ENCODE peak calls at places on chromosomes 16 and 17, in eight cellular contexts. N, W, L, A, D, H, Y and V are unnamed samples.

GRCh38 chr16:29982560-29983419 is 9.1 kb downstream of the TAOK2 start:
- DNase-seq in N (no peak), W (no peak), L (no peak), A (no peak), D (no peak), H (no peak), Y (no peak), V (no peak)

GRCh38 chr16:66524601-66525164 is 25.2 kb downstream of the TK2 start:
- DNase-seq in N (peak; percentile 89), W (no peak), L (no peak), A (no peak), D (no peak), H (no peak), Y (no peak), V (no peak)

GRCh38 chr17:29618272-29619065 is 4.2 kb downstream of the CORO6 start:
- DNase-seq in N (no peak), W (no peak), L (no peak), A (no peak), D (no peak), H (no peak), Y (no peak), V (no peak)

GRCh38 chr17:41522301-41523224 is 3.9 kb upstream of the KRT15 start:
- DNase-seq in N (no peak), W (no peak), L (no peak), A (no peak), D (no peak), H (no peak), Y (no peak), V (no peak)

GRCh38 chr16:35753559-35754390 is 2294.4 kb downstream of the TP53TG3F start:
- DNase-seq in N (no peak), W (no peak), L (no peak), A (no peak), D (no peak), H (no peak), Y (no peak), V (no peak)

GRCh38 chr16:50585331-50585776 is 37.2 kb downstream of the NKD1 start:
- DNase-seq in N (no peak), W (peak; percentile 44), L (no peak), A (no peak), D (peak; percentile 30), H (no peak), Y (no peak), V (no peak)

GRCh38 chr16:2511128-2511785 is 2.5 kb upstream of the ATP6V0C start:
- DNase-seq in N (no peak), W (no peak), L (peak; percentile 65), A (no peak), D (peak; percentile 73), H (no peak), Y (peak; percentile 60), V (peak; percentile 89)

GRCh38 chr17:70313031-70313430 is 143.7 kb downstream of the KCNJ2 start:
- DNase-seq in N (no peak), W (no peak), L (no peak), A (peak; percentile 11), D (no peak), H (no peak), Y (no peak), V (no peak)

GRCh38 chr17:39462644-39463375 is 1.5 kb downstream of the CDK12 start:
- DNase-seq in N (peak; percentile 14), W (no peak), L (no peak), A (no peak), D (no peak), H (no peak), Y (peak; percentile 10), V (no peak)

GRCh38 chr17:41437769-41438168 is 3.0 kb downstream of the KRT38 start:
- DNase-seq in N (no peak), W (no peak), L (no peak), A (no peak), D (no peak), H (no peak), Y (no peak), V (no peak)